ENCODE peak calls at places on chromosomes 12 and 14, in eight cellular contexts. Z, L, C, H, N, O, D and W are unnamed samples.

GRCh38 chr12:68939500-68939899 is 6.5 kb upstream of the CPM start:
- DNase-seq in N (no peak), O (no peak), C (no peak), H (no peak), L (no peak), Z (peak), D (peak), W (no peak)

GRCh38 chr12:3520168-3520567 is 29.2 kb downstream of the PRMT8 start:
- DNase-seq in O (no peak), Z (no peak), L (no peak), C (no peak), D (no peak), H (no peak), N (no peak), W (no peak)

GRCh38 chr14:91330846-91331245 is 86.3 kb upstream of the GPR68 start:
- DNase-seq in C (no peak), Z (no peak), O (no peak), D (no peak), H (no peak), N (no peak), L (no peak), W (no peak)

GRCh38 chr14:67373347-67373746 is 13.2 kb downstream of the EIF2S1 start:
- DNase-seq in L (no peak), O (no peak), C (no peak), D (no peak), N (no peak), Z (no peak), H (no peak), W (no peak)

GRCh38 chr14:94636744-94637412 is 24.7 kb downstream of the SERPINA3 start:
- DNase-seq in Z (peak), O (no peak), D (no peak), L (no peak), N (no peak), H (no peak), C (no peak), W (no peak)

GRCh38 chr14:68099348-68100045 is 279.9 kb downstream of the RAD51B start:
- DNase-seq in H (no peak), O (no peak), D (no peak), L (no peak), C (no peak), N (no peak), Z (no peak), W (no peak)

GRCh38 chr12:104011265-104011664 is 38.7 kb downstream of the GLT8D2 start:
- DNase-seq in N (no peak), Z (peak), L (no peak), H (no peak), O (no peak), D (peak), C (peak), W (no peak)

GRCh38 chr14:22318951-22319350 is 270.1 kb downstream of the DAD1 start:
- DNase-seq in L (no peak), D (no peak), Z (no peak), O (no peak), H (no peak), C (no peak), N (no peak), W (no peak)

GRCh38 chr12:53065975-53066593 is 13.1 kb downstream of the SPRYD3 start:
- DNase-seq in N (peak), C (no peak), D (peak), L (peak), O (no peak), Z (peak), H (peak), W (peak)

GRCh38 chr14:62181591-62181990 is 419.4 kb downstream of the SNAPC1 start:
- DNase-seq in Z (no peak), H (no peak), C (no peak), D (no peak), L (no peak), O (no peak), N (no peak), W (no peak)

GRCh38 chr14:32331227-32331597 is 2.1 kb downstream of the AKAP6 start:
- DNase-seq in Z (no peak), H (no peak), L (no peak), N (no peak), O (no peak), C (no peak), D (peak), W (no peak)

GRCh38 chr12:6426882-6427671 is 17.7 kb upstream of the CD27 start:
- DNase-seq in H (peak), O (no peak), D (no peak), Z (no peak), L (peak), N (no peak), C (no peak), W (no peak)

GRCh38 chr12:92553389-92553788 is 149.4 kb upstream of the PLEKHG7 start:
- DNase-seq in L (peak), N (no peak), D (peak), H (no peak), O (no peak), Z (no peak), C (no peak), W (no peak)

GRCh38 chr12:58803893-58804292 is 116.4 kb downstream of the LRIG3 start:
- DNase-seq in N (no peak), C (no peak), L (no peak), O (no peak), D (peak), H (no peak), Z (peak), W (no peak)

GRCh38 chr14:79629891-79630560 is 581.3 kb downstream of the DIO2 start:
- DNase-seq in O (no peak), H (no peak), D (no peak), N (no peak), C (no peak), L (no peak), Z (no peak), W (no peak)

GRCh38 chr12:120012067-120012621 is 23.1 kb downstream of the BICDL1 start:
- DNase-seq in L (peak), N (no peak), O (no peak), D (peak), H (peak), C (no peak), Z (peak), W (no peak)

GRCh38 chr12:63967358-63967757 is 122.9 kb downstream of the SRGAP1 start:
- DNase-seq in N (no peak), O (no peak), Z (peak), D (peak), H (no peak), C (no peak), L (no peak), W (no peak)

GRCh38 chr12:119669744-119670472 is 2.0 kb downstream of the PRKAB1 start:
- DNase-seq in L (no peak), O (no peak), H (no peak), C (no peak), D (peak), Z (no peak), N (no peak), W (no peak)

GRCh38 chr12:28027947-28028724 is 55.6 kb upstream of the PTHLH start:
- DNase-seq in C (no peak), O (no peak), N (no peak), L (no peak), Z (no peak), H (no peak), D (peak), W (no peak)

GRCh38 chr14:92224348-92224954 is 98.5 kb upstream of the SLC24A4 start:
- DNase-seq in L (no peak), Z (peak), D (peak), N (no peak), C (no peak), H (no peak), O (no peak), W (no peak)

GRCh38 chr14:85159726-85160125 is 370.2 kb upstream of the FLRT2 start:
- DNase-seq in Z (no peak), N (no peak), H (no peak), L (no peak), D (no peak), O (no peak), C (no peak), W (no peak)

GRCh38 chr14:51008416-51008815 is 64.1 kb upstream of the PYGL start:
- DNase-seq in L (no peak), O (no peak), N (no peak), C (no peak), Z (no peak), D (no peak), H (no peak), W (no peak)

GRCh38 chr14:24368562-24369252 is 723 bp downstream of the NFATC4 start:
- DNase-seq in Z (peak), L (peak), N (no peak), D (no peak), H (peak), C (no peak), O (no peak), W (peak)

GRCh38 chr12:75177997-75178396 is 31.6 kb downstream of the KCNC2 start:
- DNase-seq in O (no peak), L (no peak), C (peak), N (no peak), Z (peak), D (peak), H (no peak), W (no peak)

GRCh38 chr12:30286345-30286926 is 409.2 kb downstream of the IPO8 start:
- DNase-seq in C (no peak), H (no peak), D (peak), O (no peak), L (no peak), Z (peak), N (no peak), W (no peak)
- TF ChIP-seq CTCF in C (peak), H (no peak), D (peak), O (peak), L (no peak), Z (peak), N (no peak), W (peak)

GRCh38 chr12:100141666-100141997 is 1.0 kb downstream of the BLTP3B start:
- DNase-seq in Z (peak), C (peak), H (no peak), D (peak), L (no peak), N (no peak), O (no peak), W (no peak)

GRCh38 chr12:100145643-100146042 is 3.0 kb upstream of the BLTP3B start:
- DNase-seq in O (no peak), H (no peak), L (no peak), Z (no peak), N (no peak), C (no peak), D (no peak), W (no peak)

GRCh38 chr12:100138048-100138907 is 4.4 kb downstream of the BLTP3B start:
- DNase-seq in N (no peak), C (no peak), L (no peak), Z (peak), H (no peak), D (peak), O (no peak), W (no peak)

GRCh38 chr12:100142851-100143559 is at the start of gene BLTP3B:
- DNase-seq in C (no peak), N (peak), D (peak), Z (peak), H (peak), O (peak), L (peak), W (peak)

DNA sequence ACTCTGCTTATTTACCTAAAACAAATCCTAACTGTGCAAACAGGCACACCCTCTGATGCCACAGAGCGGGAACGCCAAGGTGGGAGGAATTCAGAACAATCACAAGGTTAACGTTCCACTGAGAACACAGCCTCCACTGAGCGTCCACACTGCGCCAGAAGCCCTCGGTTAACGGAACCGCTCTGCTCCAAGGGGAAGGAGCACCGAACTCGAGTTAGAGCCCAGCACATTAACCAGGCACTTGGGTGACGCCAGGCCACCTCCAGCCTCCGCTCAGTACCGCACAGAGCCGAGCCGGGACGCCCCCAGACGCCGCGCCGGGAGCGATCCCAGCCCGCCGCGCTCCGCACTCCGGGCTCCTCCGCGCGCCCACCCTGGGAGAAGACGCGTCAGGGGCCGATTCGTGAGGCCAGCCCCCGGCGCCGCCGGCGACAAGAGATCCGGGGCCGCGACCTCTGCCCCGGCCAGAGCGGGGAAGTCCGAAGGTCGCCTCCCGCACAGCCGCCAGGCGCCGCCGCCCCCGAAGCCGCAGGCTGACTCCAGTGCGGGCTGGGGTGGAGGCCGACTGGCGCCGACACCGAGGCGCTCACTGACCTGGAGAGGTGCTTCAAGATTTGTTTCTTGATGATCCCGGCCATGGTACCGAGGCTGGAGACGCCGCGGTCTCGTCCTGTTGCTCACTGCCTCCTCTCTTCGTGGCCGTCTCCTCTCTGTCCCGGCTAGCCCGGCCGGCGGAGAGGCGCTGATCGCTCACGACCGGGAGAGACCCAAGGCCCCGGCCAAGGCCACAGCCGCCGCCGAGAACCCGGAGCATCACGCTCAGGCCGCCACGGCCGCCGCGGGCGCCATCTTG is 450 bp downstream of the BLTP3B start:
- DNase-seq in Z (no peak), H (no peak), D (no peak), O (no peak), C (no peak), N (no peak), L (no peak), W (peak)
- TF ChIP-seq CTCF in Z (no peak), H (no peak), D (no peak), O (no peak), C (no peak), N (no peak), L (no peak), W (no peak)

GRCh38 chr12:49368240-49368600 is 958 bp downstream of the SPATS2 start:
- DNase-seq in O (no peak), D (no peak), C (no peak), N (no peak), Z (no peak), L (no peak), H (no peak), W (no peak)

GRCh38 chr12:49364989-49365388 is 2.3 kb upstream of the SPATS2 start:
- DNase-seq in H (no peak), L (no peak), O (no peak), Z (peak), N (no peak), C (no peak), D (peak), W (no peak)

GRCh38 chr12:49365542-49365941 is 1.7 kb upstream of the SPATS2 start:
- DNase-seq in H (no peak), N (no peak), L (no peak), Z (peak), D (peak), C (no peak), O (no peak), W (no peak)

GRCh38 chr12:49367381-49368239 is at the start of gene SPATS2:
- DNase-seq in N (peak), C (no peak), L (peak), Z (no peak), H (no peak), D (no peak), O (peak), W (no peak)

GRCh38 chr12:49366652-49367380 is 446 bp upstream of the SPATS2 start:
- DNase-seq in H (peak), C (no peak), L (peak), Z (peak), N (peak), O (no peak), D (peak), W (peak)
- TF ChIP-seq CTCF in H (no peak), C (peak), L (no peak), Z (peak), N (no peak), O (peak), D (peak), W (peak)

GRCh38 chr14:73289308-73289707 is 52.0 kb downstream of the PAPLN start:
- DNase-seq in Z (no peak), N (no peak), D (no peak), H (no peak), L (no peak), O (no peak), C (no peak), W (no peak)

GRCh38 chr14:73293782-73294781 is 56.8 kb downstream of the PAPLN start:
- DNase-seq in H (no peak), N (no peak), L (no peak), Z (peak), C (no peak), O (no peak), D (no peak), W (no peak)

GRCh38 chr14:73290279-73290678 is 53.0 kb downstream of the PAPLN start:
- DNase-seq in Z (no peak), H (no peak), L (no peak), N (no peak), D (no peak), C (no peak), O (no peak), W (no peak)

GRCh38 chr14:73289729-73290128 is 52.4 kb downstream of the PAPLN start:
- DNase-seq in L (no peak), C (no peak), D (no peak), N (no peak), O (no peak), H (no peak), Z (peak), W (no peak)

DNA sequence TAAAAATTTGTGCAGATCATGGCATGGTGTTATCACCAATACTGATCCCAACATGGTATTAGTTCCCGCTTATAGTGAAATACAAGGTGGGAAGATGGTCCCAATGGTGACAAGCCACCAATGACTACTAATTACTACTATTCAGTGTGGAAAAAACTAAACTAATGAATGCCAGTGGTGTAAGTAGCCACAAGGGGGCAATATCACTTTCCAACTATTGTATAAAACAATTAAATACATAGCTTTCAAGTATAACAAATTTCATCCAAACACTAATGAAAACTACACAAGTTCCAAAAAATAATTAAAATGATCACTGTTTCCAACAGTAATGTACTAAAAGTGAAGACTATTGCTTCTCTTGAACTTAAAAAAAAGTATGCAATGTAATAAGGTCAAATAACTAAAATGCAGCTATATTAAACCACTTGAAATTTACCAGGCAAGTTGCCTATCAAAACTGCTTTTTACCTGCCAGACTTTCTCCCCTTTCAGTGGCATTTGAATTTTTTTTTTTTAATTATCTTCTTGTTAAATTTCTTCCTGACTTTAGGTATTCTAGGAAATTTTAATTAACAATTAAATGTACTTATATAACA is 58.0 kb downstream of the PAPLN start:
- DNase-seq in O (no peak), N (no peak), Z (peak), H (no peak), D (peak), C (no peak), L (no peak), W (no peak)
- TF ChIP-seq CTCF in O (peak), N (no peak), Z (peak), H (peak), D (peak), C (peak), L (peak), W (peak)

DNA sequence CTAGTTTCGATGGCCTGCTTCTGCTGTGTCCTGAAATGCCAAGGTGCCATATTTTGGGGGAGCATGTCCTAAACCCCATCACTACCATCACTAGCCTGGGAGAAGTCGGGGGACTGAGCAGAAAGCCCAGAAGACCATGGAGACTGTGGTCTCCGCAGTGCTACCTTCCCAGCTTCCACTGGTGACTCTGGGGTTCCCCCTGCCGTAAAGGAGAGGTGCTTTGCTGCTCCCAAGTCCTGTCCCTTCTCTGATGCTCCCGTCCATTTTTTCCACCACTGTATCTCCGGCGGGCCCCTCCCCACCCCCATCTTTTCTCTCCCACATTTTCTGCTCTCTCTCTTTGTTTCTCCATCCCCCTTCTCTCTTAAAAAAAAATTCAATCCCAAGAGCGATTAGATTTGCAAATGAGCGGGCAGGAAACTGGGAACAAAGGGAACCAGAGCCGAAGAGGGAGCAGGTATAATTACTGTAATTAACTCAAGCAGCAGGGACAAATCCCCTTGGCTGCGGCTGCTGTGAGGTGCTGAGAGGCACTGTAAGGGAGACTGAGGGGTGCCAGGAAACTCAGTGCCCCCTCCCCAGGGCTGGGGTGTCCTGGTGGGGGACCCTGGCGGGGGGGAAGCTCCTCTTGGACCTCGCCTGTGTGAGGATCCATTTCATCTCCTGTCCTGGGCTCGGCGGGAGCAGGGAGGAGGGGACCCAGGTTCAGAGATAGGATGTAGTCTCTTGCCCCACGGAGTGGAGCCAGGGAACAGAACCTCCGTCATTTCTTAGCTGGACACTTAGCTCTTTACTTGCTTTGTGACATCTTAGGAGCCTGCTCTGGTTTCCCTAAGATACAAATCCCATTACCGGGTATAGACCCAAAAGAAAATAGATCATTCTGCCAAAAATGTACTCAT is 140.5 kb upstream of the NRXN3 start:
- DNase-seq in N (no peak), L (no peak), Z (no peak), O (no peak), D (no peak), H (no peak), C (no peak), W (no peak)
- TF ChIP-seq CTCF in N (no peak), L (no peak), Z (peak), O (no peak), D (peak), H (no peak), C (peak), W (peak)

DNA sequence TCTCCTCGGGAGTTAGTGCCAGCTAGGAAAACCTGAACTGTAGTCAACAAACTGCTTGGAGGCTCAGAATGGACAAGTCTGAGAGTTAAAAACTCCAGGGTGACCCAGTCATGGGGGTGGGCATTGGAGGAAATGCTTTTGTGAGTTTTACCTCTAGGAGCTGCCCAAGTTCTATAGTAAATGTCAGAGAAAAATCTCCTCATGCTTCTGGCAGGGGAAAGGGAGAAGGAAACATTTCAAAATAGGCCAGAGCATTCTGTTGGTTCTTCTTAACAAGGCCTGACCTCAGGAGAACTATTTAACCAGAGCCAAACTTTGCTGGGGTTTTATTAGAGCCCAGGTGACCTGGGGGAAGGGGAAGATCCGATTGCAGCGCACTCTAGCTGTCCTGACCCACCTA is 12.3 kb downstream of the NINJ2 start:
- DNase-seq in C (no peak), N (no peak), L (no peak), Z (no peak), O (no peak), H (no peak), D (no peak), W (no peak)
- TF ChIP-seq CTCF in C (no peak), N (no peak), L (no peak), Z (no peak), O (no peak), H (no peak), D (no peak), W (no peak)

GRCh38 chr14:69612759-69613145 is 1.4 kb downstream of the SUSD6 start:
- DNase-seq in L (no peak), Z (peak), O (no peak), H (no peak), N (no peak), D (peak), C (no peak), W (no peak)
- TF ChIP-seq CTCF in L (no peak), Z (peak), O (peak), H (no peak), N (no peak), D (peak), C (peak), W (peak)